ENCODE peak calls at places on chromosomes 12 and 14, in ten cellular contexts. R is A549, K is right atrium auricular region, W is lower lobe of right lung, T is lower leg skin, C is fibroblast of lung, F is IMR-90, X is WERI-Rb-1, J is hepatocyte, Y is choroid plexus epithelial cell. P is an unnamed sample.
A peak's percentile ranks its signal among the peaks of the same experiment; 100 is the strongest.

GRCh38 chr12:132342322-132342721 is 12.9 kb upstream of the GALNT9 start:
- DNase-seq in X (peak; percentile 80), K (no peak), T (no peak), C (no peak), W (no peak), Y (no peak), F (no peak), R (peak; percentile 67), J (no peak), P (no peak)

GRCh38 chr14:26597136-26598080 is at the start of gene NOVA1:
- DNase-seq in K (no peak), W (peak; percentile 46), C (peak; percentile 20), Y (peak; percentile 42), R (peak; percentile 3), T (peak; percentile 85), J (peak; percentile 16), X (peak; percentile 12), F (no peak), P (peak; percentile 15)

GRCh38 chr14:96363751-96364336 is 518 bp downstream of the GSKIP start:
- DNase-seq in X (peak; percentile 90), Y (peak; percentile 61), R (peak; percentile 24), J (peak; percentile 75), T (peak; percentile 85), W (peak; percentile 63), F (peak; percentile 31), C (peak; percentile 55), K (no peak), P (peak; percentile 67)

GRCh38 chr14:68636597-68636996 is 156.3 kb downstream of the ZFP36L1 start:
- DNase-seq in C (no peak), K (no peak), X (no peak), T (peak; percentile 60), W (no peak), Y (no peak), R (no peak), F (no peak), J (no peak), P (no peak)

GRCh38 chr14:98798099-98798498 is 473.9 kb downstream of the BCL11B start:
- DNase-seq in F (no peak), K (no peak), C (no peak), J (peak; percentile 74), R (no peak), T (no peak), X (no peak), W (no peak), Y (no peak), P (no peak)

GRCh38 chr12:95623554-95624170 is 72.4 kb upstream of the USP44 start:
- DNase-seq in R (peak; percentile 82), F (peak; percentile 89), C (peak; percentile 86), X (peak; percentile 62), T (peak; percentile 90), W (peak; percentile 83), K (peak; percentile 73), Y (peak; percentile 92), J (peak; percentile 82), P (peak; percentile 95)

GRCh38 chr12:2034633-2035420 is 18.0 kb upstream of the CACNA1C start:
- DNase-seq in W (peak; percentile 92), T (peak; percentile 96), C (peak; percentile 77), R (peak; percentile 75), X (peak; percentile 88), F (peak; percentile 66), Y (peak; percentile 78), K (peak; percentile 72), J (peak; percentile 95), P (peak; percentile 73)

GRCh38 chr12:66688836-66689439 is 10.1 kb upstream of the GRIP1 start:
- DNase-seq in X (peak; percentile 66), C (peak; percentile 11), K (no peak), W (no peak), R (peak; percentile 35), J (peak; percentile 74), Y (peak; percentile 67), T (no peak), F (peak; percentile 1), P (peak; percentile 27)

GRCh38 chr14:106657460-106657859 is 1131.1 kb downstream of the TMEM121 start:
- DNase-seq in F (no peak), J (no peak), R (no peak), K (no peak), X (peak; percentile 21), T (no peak), Y (no peak), W (no peak), C (no peak), P (no peak)

GRCh38 chr14:88791629-88792571 is 853 bp downstream of the EML5 start:
- DNase-seq in K (no peak), R (peak; percentile 5), T (no peak), J (peak; percentile 15), W (peak; percentile 54), X (peak; percentile 33), F (no peak), Y (no peak), C (no peak), P (no peak)

GRCh38 chr12:44947163-44947562 is 71.0 kb upstream of the NELL2 start:
- DNase-seq in R (no peak), X (no peak), W (no peak), Y (no peak), T (no peak), K (no peak), F (no peak), C (no peak), J (no peak), P (no peak)

GRCh38 chr12:7144414-7145120 is 14.4 kb downstream of the CLSTN3 start:
- DNase-seq in Y (peak; percentile 68), J (peak; percentile 42), X (no peak), W (no peak), F (peak; percentile 40), C (peak; percentile 58), T (no peak), K (no peak), R (peak; percentile 63), P (peak; percentile 60)

GRCh38 chr14:22070119-22070982 is 396.7 kb upstream of the OR4E1 start:
- DNase-seq in X (no peak), T (no peak), F (no peak), W (peak; percentile 45), K (no peak), Y (peak; percentile 11), R (no peak), C (peak; percentile 0), J (no peak), P (no peak)

GRCh38 chr14:95255487-95255886 is 64.2 kb downstream of the CLMN start:
- DNase-seq in F (peak; percentile 1), T (peak; percentile 88), J (peak; percentile 86), R (peak; percentile 81), K (no peak), Y (peak; percentile 95), W (peak; percentile 86), C (peak; percentile 32), X (no peak), P (peak; percentile 86)

GRCh38 chr12:121184984-121185894 is 24.7 kb upstream of the P2RX4 start:
- DNase-seq in F (no peak), R (no peak), Y (no peak), C (no peak), X (no peak), J (no peak), K (no peak), T (no peak), W (no peak), P (no peak)

GRCh38 chr12:71447691-71448660 is 8.4 kb downstream of the LGR5 start:
- DNase-seq in Y (peak; percentile 5), T (no peak), C (no peak), R (no peak), W (no peak), K (no peak), J (no peak), X (no peak), F (no peak), P (no peak)

GRCh38 chr14:104591506-104592291 is 12.1 kb downstream of the C14orf180 start:
- DNase-seq in F (no peak), W (no peak), J (no peak), R (no peak), C (no peak), K (no peak), Y (no peak), X (no peak), T (no peak), P (no peak)

GRCh38 chr14:56498112-56498511 is 81.5 kb upstream of the TMEM260 start:
- DNase-seq in F (no peak), J (no peak), R (no peak), Y (no peak), K (no peak), W (no peak), X (peak; percentile 52), C (no peak), T (no peak), P (no peak)

GRCh38 chr14:52683985-52684520 is 11.3 kb downstream of the ERO1A start:
- DNase-seq in W (no peak), X (no peak), R (no peak), C (peak; percentile 30), Y (peak; percentile 48), T (no peak), K (no peak), F (no peak), J (no peak), P (peak; percentile 19)

GRCh38 chr12:43147893-43148292 is 404.1 kb downstream of the ADAMTS20 start:
- DNase-seq in T (no peak), F (peak; percentile 1), Y (no peak), R (no peak), C (no peak), X (no peak), J (no peak), W (no peak), K (no peak), P (peak; percentile 21)

GRCh38 chr14:83384253-83384652 is 1850.6 kb upstream of the SEL1L start:
- DNase-seq in J (no peak), W (no peak), Y (no peak), C (no peak), K (no peak), T (no peak), X (no peak), R (no peak), F (no peak), P (no peak)

GRCh38 chr12:3319723-3320492 is 171.1 kb upstream of the PRMT8 start:
- DNase-seq in T (no peak), X (no peak), K (no peak), F (no peak), W (no peak), C (no peak), J (no peak), R (peak; percentile 40), Y (no peak), P (no peak)
- TF ChIP-seq CTCF in T (no peak), X (no peak), K (no peak), F (no peak), W (no peak), C (no peak), J (no peak), R (no peak), Y (no peak), P (no peak)

GRCh38 chr14:60621386-60621785 is 27.9 kb downstream of the SIX1 start:
- DNase-seq in C (no peak), T (no peak), W (no peak), F (no peak), X (no peak), K (no peak), J (no peak), Y (no peak), R (no peak), P (no peak)
- H3K4me3 ChIP-seq in C (no peak overlapping the region), T (no peak overlapping the region), W (no peak overlapping the region), F (no peak overlapping the region), X (no peak overlapping the region), K (no peak overlapping the region), J (no peak overlapping the region), Y (no peak overlapping the region), R (no peak overlapping the region), P (no peak overlapping the region)

GRCh38 chr14:44657688-44658388 is 150.8 kb upstream of the FSCB start:
- DNase-seq in C (peak; percentile 42), T (no peak), J (peak; percentile 60), X (no peak), Y (peak; percentile 1), K (no peak), W (no peak), F (peak; percentile 0), R (no peak), P (peak; percentile 66)
- TF ChIP-seq CTCF in C (no peak), T (no peak), J (peak; percentile 84), X (no peak), Y (no peak), K (peak; percentile 38), W (peak; percentile 32), F (no peak), R (peak; percentile 17), P (peak; percentile 27)

GRCh38 chr14:76376409-76376877 is 506 bp downstream of the ESRRB start:
- DNase-seq in W (no peak), Y (no peak), K (no peak), X (no peak), T (no peak), C (no peak), F (no peak), R (no peak), J (no peak), P (no peak)
- H3K4me3 ChIP-seq in W (peak overlapping the region; percentile 44), Y (peak overlapping the region; percentile 45), K (peak overlapping the region; percentile 0), X (peak overlapping the region; percentile 60), T (no peak overlapping the region), C (no peak overlapping the region), F (no peak overlapping the region), R (peak overlapping the region; percentile 39), J (no peak overlapping the region), P (peak overlapping the region; percentile 18)